ENCODE peak calls at places on chromosomes 5 and 9, in ten cellular contexts. R is tibial artery; M is stimulated activated CD8-positive, alpha-beta memory T cell treated with anti-CD3 and anti-CD28 coated beads, Interleukin-2, amount 100 ng/mL, for 1 hour; B is ELR; Y is AG04450; G is B cell; F is IMR-90; Q is stimulated activated naive CD8-positive, alpha-beta T cell treated with anti-CD3 and anti-CD28 coated beads, Interleukin-15, Interleukin-2, amounts not matched to agents 100 U/mL and 50 U/mL, for 24 hours; W is immature natural killer cell; A is transverse colon. J is an unnamed sample.

GRCh38 chr9:126957687-126958053 is 43.1 kb downstream of the RALGPS1 start:
- DNase-seq in R (no peak), M (no peak), B (peak), Y (no peak), G (no peak), F (peak), Q (no peak), W (no peak), A (no peak), J (no peak)

GRCh38 chr9:112831281-112831851 is 59.3 kb downstream of the SLC46A2 start:
- DNase-seq in R (peak), M (no peak), B (no peak), Y (no peak), G (no peak), F (no peak), Q (no peak), W (no peak), A (peak), J (no peak)

GRCh38 chr5:179316111-179316551 is 29.1 kb downstream of the ADAMTS2 start:
- DNase-seq in R (peak), M (no peak), B (no peak), Y (no peak), G (no peak), F (no peak), Q (no peak), W (no peak), A (no peak), J (peak)

GRCh38 chr9:38047301-38048251 is 21.5 kb downstream of the SHB start:
- DNase-seq in R (peak), M (no peak), B (peak), Y (peak), G (no peak), F (peak), Q (no peak), W (no peak), A (peak), J (no peak)

GRCh38 chr5:32810812-32811211 is 99.7 kb downstream of the NPR3 start:
- DNase-seq in R (no peak), M (no peak), B (no peak), Y (no peak), G (no peak), F (peak), Q (no peak), W (no peak), A (no peak), J (no peak)

GRCh38 chr9:98864257-98865180 is 57.0 kb downstream of the GALNT12 start:
- DNase-seq in R (no peak), M (no peak), B (no peak), Y (no peak), G (no peak), F (peak), Q (no peak), W (no peak), A (no peak), J (no peak)

GRCh38 chr5:135553688-135554462 is 18.1 kb upstream of the NEUROG1 start:
- DNase-seq in R (no peak), M (no peak), B (peak), Y (no peak), G (no peak), F (peak), Q (no peak), W (no peak), A (peak), J (no peak)

GRCh38 chr9:35904338-35904737 is 1.7 kb upstream of the HRCT1 start:
- DNase-seq in R (no peak), M (no peak), B (no peak), Y (no peak), G (no peak), F (no peak), Q (no peak), W (no peak), A (no peak), J (no peak)

GRCh38 chr5:135438712-135439111 is 8.4 kb downstream of the DCANP1 start:
- DNase-seq in R (no peak), M (no peak), B (no peak), Y (no peak), G (no peak), F (no peak), Q (no peak), W (no peak), A (no peak), J (no peak)

GRCh38 chr5:140351609-140352334 is 5.4 kb upstream of the HBEGF start:
- DNase-seq in R (no peak), M (peak), B (peak), Y (no peak), G (peak), F (peak), Q (peak), W (peak), A (peak), J (no peak)

GRCh38 chr9:130606887-130607582 is 27.7 kb downstream of the FUBP3 start:
- DNase-seq in R (no peak), M (no peak), B (peak), Y (no peak), G (no peak), F (peak), Q (no peak), W (no peak), A (no peak), J (no peak)

GRCh38 chr9:1320667-1321195 is 270.6 kb downstream of the DMRT2 start:
- DNase-seq in R (no peak), M (no peak), B (no peak), Y (no peak), G (no peak), F (no peak), Q (no peak), W (no peak), A (no peak), J (no peak)

GRCh38 chr9:92506184-92506857 is 24.0 kb upstream of the ASPN start:
- DNase-seq in R (peak), M (no peak), B (peak), Y (peak), G (no peak), F (peak), Q (no peak), W (no peak), A (no peak), J (peak)

GRCh38 chr5:109083937-109084336 is 325.8 kb downstream of the PJA2 start:
- DNase-seq in R (no peak), M (no peak), B (no peak), Y (no peak), G (no peak), F (no peak), Q (no peak), W (no peak), A (no peak), J (no peak)

GRCh38 chr5:168317521-168318147 is 26.2 kb downstream of the WWC1 start:
- DNase-seq in R (no peak), M (no peak), B (peak), Y (peak), G (no peak), F (peak), Q (no peak), W (no peak), A (no peak), J (no peak)

GRCh38 chr9:99762470-99762869 is 59.2 kb upstream of the NR4A3 start:
- DNase-seq in R (no peak), M (no peak), B (no peak), Y (no peak), G (peak), F (no peak), Q (no peak), W (no peak), A (no peak), J (no peak)

GRCh38 chr9:87333802-87334201 is 163.9 kb upstream of the DAPK1 start:
- DNase-seq in R (no peak), M (no peak), B (no peak), Y (no peak), G (no peak), F (no peak), Q (no peak), W (no peak), A (no peak), J (no peak)

GRCh38 chr5:154486427-154486866 is 8.4 kb upstream of the HAND1 start:
- DNase-seq in R (peak), M (no peak), B (no peak), Y (no peak), G (no peak), F (no peak), Q (no peak), W (no peak), A (no peak), J (no peak)

GRCh38 chr5:108295588-108296368 is 86.1 kb downstream of the FBXL17 start:
- DNase-seq in R (no peak), M (no peak), B (peak), Y (no peak), G (no peak), F (peak), Q (no peak), W (no peak), A (no peak), J (no peak)

GRCh38 chr5:35198681-35199080 is 31.6 kb downstream of the PRLR start:
- DNase-seq in R (no peak), M (no peak), B (peak), Y (no peak), G (no peak), F (no peak), Q (no peak), W (no peak), A (no peak), J (no peak)

GRCh38 chr9:127519301-127520166 is 68.2 kb downstream of the LRSAM1 start:
- DNase-seq in R (peak), M (no peak), B (peak), Y (peak), G (no peak), F (peak), Q (peak), W (peak), A (no peak), J (peak)

GRCh38 chr9:116152390-116152789 is 1.2 kb upstream of the PAPPA start:
- DNase-seq in R (no peak), M (no peak), B (peak), Y (no peak), G (no peak), F (peak), Q (no peak), W (no peak), A (no peak), J (no peak)

GRCh38 chr9:38414040-38414723 is 10.1 kb downstream of the IGFBPL1 start:
- DNase-seq in R (no peak), M (no peak), B (no peak), Y (no peak), G (no peak), F (no peak), Q (no peak), W (no peak), A (no peak), J (no peak)

GRCh38 chr9:136851941-136852663 is at the start of gene MAMDC4:
- DNase-seq in R (no peak), M (no peak), B (no peak), Y (no peak), G (no peak), F (no peak), Q (no peak), W (no peak), A (peak), J (no peak)

GRCh38 chr9:99114049-99114440 is 9.1 kb downstream of the TGFBR1 start:
- DNase-seq in R (no peak), M (no peak), B (no peak), Y (no peak), G (no peak), F (no peak), Q (no peak), W (no peak), A (no peak), J (no peak)

GRCh38 chr5:109852371-109853160 is 162.8 kb downstream of the MAN2A1 start:
- DNase-seq in R (no peak), M (no peak), B (peak), Y (no peak), G (no peak), F (peak), Q (no peak), W (no peak), A (no peak), J (no peak)

GRCh38 chr9:98992885-98993569 is 49.3 kb downstream of the COL15A1 start:
- DNase-seq in R (no peak), M (no peak), B (peak), Y (no peak), G (peak), F (no peak), Q (no peak), W (no peak), A (no peak), J (no peak)

J was measured in sciatic nerve.